ENCODE peak calls at places on chromosomes 4 and X, in four cellular contexts. P is dorsolateral prefrontal cortex, K is colonic mucosa, C is Calu3. S is an unnamed sample.

GRCh38 chr4:107034982-107035710 is 967 bp downstream of the DKK2 start:
- DNase-seq in P (peak; percentile 37), K (no peak), C (no peak), S (no peak)

GRCh38 chr4:122826596-122827257 is at the start of gene FGF2:
- DNase-seq in P (peak; percentile 73), K (peak; percentile 52), C (peak; percentile 44), S (peak; percentile 41)

GRCh38 chr4:12761694-12762093 is 722.4 kb downstream of the RAB28 start:
- DNase-seq in P (no peak), K (no peak), C (no peak), S (no peak)

GRCh38 chrX:2714551-2714950 is 23.5 kb downstream of the CD99 start:
- DNase-seq in P (no peak), K (no peak), C (no peak), S (no peak)

GRCh38 chr4:135243960-135244561 is 1042.5 kb upstream of the PABPC4L start:
- DNase-seq in P (no peak), K (no peak), C (no peak), S (no peak)

GRCh38 chr4:181301735-181302380 is 941.3 kb upstream of the TENM3 start:
- DNase-seq in P (no peak), K (peak; percentile 44), C (peak; percentile 69), S (peak; percentile 42)

GRCh38 chr4:6410664-6411063 is 61.8 kb downstream of the PPP2R2C start:
- DNase-seq in P (no peak), K (no peak), C (no peak), S (no peak)

GRCh38 chr4:123786955-123787354 is 390.4 kb downstream of the SPRY1 start:
- DNase-seq in P (no peak), K (no peak), C (no peak), S (no peak)

GRCh38 chr4:87375719-87376291 is 15.2 kb downstream of the HSD17B11 start:
- DNase-seq in P (no peak), K (peak; percentile 49), C (no peak), S (no peak)

GRCh38 chrX:132853040-132853439 is 105.4 kb downstream of the HS6ST2 start:
- DNase-seq in P (no peak), K (no peak), C (no peak), S (no peak)

GRCh38 chr4:141169391-141169790 is 36.1 kb upstream of the RNF150 start:
- DNase-seq in P (no peak), K (no peak), C (no peak), S (no peak)

GRCh38 chr4:54384563-54384962 is 155.5 kb downstream of the PDGFRA start:
- DNase-seq in P (peak; percentile 54), K (peak; percentile 38), C (peak; percentile 15), S (no peak)

GRCh38 chrX:28022371-28022770 is 41.1 kb upstream of the DCAF8L1 start:
- DNase-seq in P (no peak), K (no peak), C (no peak), S (no peak)

GRCh38 chr4:84493092-84493850 is 5.8 kb downstream of the NKX6-1 start:
- DNase-seq in P (no peak), K (peak; percentile 34), C (no peak), S (peak; percentile 64)

GRCh38 chr4:166675411-166675810 is 558.9 kb downstream of the SPOCK3 start:
- DNase-seq in P (no peak), K (no peak), C (peak; percentile 5), S (no peak)

GRCh38 chr4:182306792-182307507 is 63.7 kb downstream of the TENM3 start:
- DNase-seq in P (no peak), K (no peak), C (no peak), S (no peak)

GRCh38 chrX:22742174-22742573 is 257.6 kb upstream of the DDX53 start:
- DNase-seq in P (no peak), K (no peak), C (no peak), S (no peak)

GRCh38 chr4:152727784-152728183 is 48.0 kb upstream of the TMEM154 start:
- DNase-seq in P (no peak), K (no peak), C (no peak), S (no peak)

GRCh38 chr4:169158860-169159259 is 111.9 kb downstream of the SH3RF1 start:
- DNase-seq in P (no peak), K (no peak), C (no peak), S (no peak)

GRCh38 chrX:2894885-2895292 is 34.2 kb downstream of the ARSD start:
- DNase-seq in P (no peak), K (peak; percentile 68), C (peak; percentile 54), S (peak; percentile 65)

GRCh38 chr4:26452565-26453531 is 37.4 kb downstream of the CCKAR start:
- DNase-seq in P (no peak), K (no peak), C (no peak), S (no peak)

GRCh38 chrX:129759576-129760061 is 20.1 kb upstream of the SASH3 start:
- DNase-seq in P (peak; percentile 64), K (no peak), C (peak; percentile 39), S (no peak)

GRCh38 chrX:24149346-24150050 is at the start of gene ZFX:
- DNase-seq in P (peak; percentile 49), K (peak; percentile 76), C (peak; percentile 65), S (peak; percentile 43)

DNA sequence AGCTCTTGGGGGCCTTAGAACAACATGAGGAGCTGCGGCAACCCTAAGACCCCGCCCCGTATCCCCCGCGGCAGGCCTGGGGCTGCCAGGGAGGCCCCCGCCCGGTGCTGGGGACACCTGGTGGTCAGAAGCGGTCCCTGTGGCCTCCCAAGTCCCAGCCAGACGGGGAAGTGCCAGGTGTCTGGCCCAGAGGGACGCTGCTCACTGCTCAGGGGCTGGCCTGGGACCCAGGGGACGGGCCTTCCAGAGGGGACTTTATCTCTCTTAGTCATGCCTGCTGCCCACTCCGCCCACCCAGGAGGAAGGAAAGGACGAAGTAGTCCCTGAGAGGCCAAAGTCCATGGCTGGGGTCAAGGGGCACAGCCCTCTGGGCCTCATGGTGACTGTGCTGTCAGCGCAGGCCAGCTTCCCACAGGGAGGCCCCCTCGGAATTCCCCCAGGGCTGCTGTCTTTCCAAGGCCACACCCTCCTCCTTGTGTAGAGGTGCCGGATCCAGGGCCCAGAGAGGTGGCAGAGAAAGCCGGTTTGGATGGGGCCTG is 31.0 kb upstream of the HTRA3 start:
- DNase-seq in P (no peak), K (no peak), C (peak; percentile 33), S (no peak)
- TF ChIP-seq CTCF in P (no peak), K (no peak), C (peak; percentile 54), S (no peak)

GRCh38 chr4:77862478-77863216 is at the start of gene MRPL1:
- DNase-seq in P (peak; percentile 92), K (peak; percentile 92), C (peak; percentile 80), S (peak; percentile 54)
- TF ChIP-seq CTCF in P (no peak), K (no peak), C (no peak), S (no peak)

DNA sequence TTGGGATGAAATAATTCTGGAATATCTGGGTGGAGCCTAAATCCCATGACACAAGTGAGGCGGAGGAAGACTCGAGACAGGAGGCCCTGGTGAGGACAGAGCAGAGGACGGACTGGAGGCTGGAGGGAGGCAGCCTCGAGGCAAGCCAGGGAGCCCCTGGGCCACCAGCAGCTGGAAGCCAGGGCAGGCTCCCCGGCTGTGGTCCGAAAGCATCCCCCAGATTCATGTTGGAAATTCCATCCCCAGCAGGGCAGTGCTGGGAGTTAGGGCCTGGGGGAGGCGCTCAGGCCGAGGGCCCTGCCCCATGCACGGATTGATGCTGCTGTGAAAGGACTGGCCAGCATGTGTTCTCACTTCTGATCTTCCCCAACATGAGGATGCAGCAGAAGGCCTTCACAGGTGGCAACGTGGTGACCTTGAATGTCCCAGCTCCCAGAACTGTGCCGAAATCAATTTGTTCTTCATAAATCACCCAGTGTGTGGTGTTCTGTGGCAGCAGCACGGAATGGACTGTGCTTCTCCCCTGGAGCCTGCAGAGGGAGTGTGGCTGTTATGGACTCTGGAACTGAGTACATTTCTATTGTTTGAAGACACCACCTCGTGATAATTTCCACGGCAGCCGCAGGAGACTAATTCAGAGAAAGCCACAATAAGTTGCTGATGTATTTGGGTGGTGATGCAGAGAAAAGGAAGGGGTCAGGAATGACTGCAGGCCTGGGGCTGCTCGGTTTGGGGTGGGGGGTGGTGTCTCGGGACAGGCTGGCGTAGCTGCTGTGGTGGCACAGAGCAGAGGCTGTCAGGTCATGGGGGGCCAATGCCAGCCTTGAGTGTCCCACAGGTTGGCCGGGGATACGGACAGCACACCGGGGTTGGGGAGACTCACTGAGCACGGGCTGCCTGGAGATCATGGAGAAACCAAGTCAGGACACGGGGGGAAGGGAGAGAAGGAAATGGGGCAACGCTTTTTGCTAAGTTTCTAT is 56.9 kb downstream of the PCGF3 start:
- DNase-seq in P (no peak), K (no peak), C (no peak), S (no peak)
- TF ChIP-seq CTCF in P (no peak), K (no peak), C (no peak), S (no peak)

GRCh38 chrX:31036895-31037294 is 34.9 kb downstream of the FTHL17 start:
- DNase-seq in P (peak; percentile 40), K (peak; percentile 30), C (peak; percentile 45), S (no peak)
- TF ChIP-seq CTCF in P (peak; percentile 12), K (peak; percentile 67), C (peak; percentile 39), S (peak; percentile 59)

GRCh38 chrX:65932173-65933084 is 107.5 kb downstream of the VSIG4 start:
- DNase-seq in P (no peak), K (peak; percentile 42), C (peak; percentile 70), S (no peak)
- TF ChIP-seq CTCF in P (no peak), K (no peak), C (no peak), S (no peak)

GRCh38 chr4:146959692-146960091 is 14.0 kb upstream of the TTC29 start:
- DNase-seq in P (no peak), K (no peak), C (no peak), S (no peak)
- TF ChIP-seq CTCF in P (no peak), K (no peak), C (no peak), S (no peak)

GRCh38 chrX:34521563-34521962 is 135.5 kb downstream of the TMEM47 start:
- DNase-seq in P (no peak), K (no peak), C (no peak), S (no peak)
- TF ChIP-seq CTCF in P (no peak), K (no peak), C (no peak), S (no peak)

S was measured in mesothelial cell of epicardium.